ENCODE peak calls at places on chromosomes 2 and 18, in four cellular contexts. V, B, C and I are unnamed samples.

GRCh38 chr2:25279091-25279651 is 62.6 kb downstream of the DNMT3A start:
- DNase-seq in B (no peak), C (no peak), V (no peak), I (peak; percentile 31)

GRCh38 chr2:16409849-16410248 is 255.8 kb downstream of the CYRIA start:
- DNase-seq in C (no peak), B (no peak), V (no peak), I (peak; percentile 1)

GRCh38 chr2:215621389-215621788 is 185.5 kb upstream of the FN1 start:
- DNase-seq in B (no peak), C (no peak), V (no peak), I (peak; percentile 19)

GRCh38 chr18:29226201-29226600 is 1049.3 kb upstream of the CDH2 start:
- DNase-seq in B (no peak), C (no peak), V (no peak), I (peak; percentile 56)

GRCh38 chr2:61834893-61835292 is 19.0 kb downstream of the FAM161A start:
- DNase-seq in V (no peak), C (no peak), B (no peak), I (no peak)

GRCh38 chr2:11871421-11871820 is 125.0 kb downstream of the LPIN1 start:
- DNase-seq in B (no peak), V (no peak), C (no peak), I (no peak)

GRCh38 chr18:48779462-48779861 is 171.3 kb downstream of the SMAD7 start:
- DNase-seq in B (no peak), V (no peak), C (no peak), I (no peak)

GRCh38 chr2:226725096-226725495 is 74.5 kb downstream of the IRS1 start:
- DNase-seq in C (peak; percentile 72), B (no peak), V (no peak), I (no peak)

GRCh38 chr2:163505281-163505680 is 230.5 kb downstream of the FIGN start:
- DNase-seq in B (no peak), V (no peak), C (peak; percentile 11), I (no peak)

GRCh38 chr2:232365621-232366321 is 12.8 kb upstream of the ALPP start:
- DNase-seq in V (no peak), B (peak; percentile 84), C (peak; percentile 59), I (peak; percentile 70)

GRCh38 chr2:202038471-202039277 is 5.0 kb downstream of the FZD7 start:
- DNase-seq in V (no peak), C (peak; percentile 77), B (peak; percentile 77), I (peak; percentile 30)

GRCh38 chr2:82494744-82495143 is 1964.3 kb downstream of the SUCLG1 start:
- DNase-seq in B (no peak), C (no peak), V (no peak), I (no peak)

GRCh38 chr18:58394046-58394445 is 234.8 kb downstream of the ALPK2 start:
- DNase-seq in B (peak; percentile 9), V (no peak), C (no peak), I (no peak)

GRCh38 chr18:55300469-55301195 is 287.4 kb downstream of the TCF4 start:
- DNase-seq in C (no peak), V (peak; percentile 33), B (no peak), I (no peak)
- H2BK12ac ChIP-seq in C (no peak overlapping the region), V (no peak overlapping the region), B (no peak overlapping the region), I (no peak overlapping the region)

GRCh38 chr2:42421601-42422252 is 60.7 kb upstream of the COX7A2L start:
- DNase-seq in C (peak; percentile 30), B (no peak), V (no peak), I (no peak)
- H2BK120ac ChIP-seq in C (no peak overlapping the region), B (no peak overlapping the region), V (no peak overlapping the region), I (no peak overlapping the region)

GRCh38 chr2:208254871-208255556 is at the start of gene IDH1:
- DNase-seq in C (peak; percentile 95), V (peak; percentile 97), B (peak; percentile 96), I (peak; percentile 91)
- H2BK12ac ChIP-seq in C (peak within 1 kb of the TSS; percentile 52), V (no peak within 1 kb of the TSS), B (no peak within 1 kb of the TSS), I (no peak within 1 kb of the TSS)

GRCh38 chr2:48693066-48693465 is 62.5 kb downstream of the LHCGR start:
- DNase-seq in V (no peak), B (no peak), C (peak; percentile 19), I (peak; percentile 57)

GRCh38 chr2:48693645-48694044 is 61.9 kb downstream of the LHCGR start:
- DNase-seq in C (no peak), V (no peak), B (no peak), I (peak; percentile 84)

GRCh38 chr2:48695991-48696390 is 59.5 kb downstream of the LHCGR start:
- DNase-seq in V (no peak), B (no peak), C (no peak), I (no peak)

GRCh38 chr2:48692292-48692691 is 63.2 kb downstream of the LHCGR start:
- DNase-seq in B (no peak), C (no peak), V (no peak), I (no peak)

GRCh38 chr2:48694143-48694542 is 61.4 kb downstream of the LHCGR start:
- DNase-seq in C (peak; percentile 17), B (no peak), V (peak; percentile 14), I (peak; percentile 53)
- H2BK120ac ChIP-seq in C (no peak overlapping the region), B (no peak overlapping the region), V (no peak overlapping the region), I (no peak overlapping the region)

GRCh38 chr2:206256711-206257110 is 17.8 kb upstream of the ZDBF2 start:
- DNase-seq in V (no peak), C (no peak), B (no peak), I (no peak)

GRCh38 chr2:206255003-206255402 is 19.5 kb upstream of the ZDBF2 start:
- DNase-seq in C (no peak), B (peak; percentile 68), V (no peak), I (no peak)

GRCh38 chr2:206250041-206250897 is 24.2 kb upstream of the ZDBF2 start:
- DNase-seq in V (no peak), C (peak; percentile 36), B (peak; percentile 71), I (peak; percentile 88)

GRCh38 chr2:206257345-206257744 is 17.1 kb upstream of the ZDBF2 start:
- DNase-seq in V (no peak), C (no peak), B (no peak), I (no peak)

GRCh38 chr2:206253125-206253787 is 21.2 kb upstream of the ZDBF2 start:
- DNase-seq in B (peak; percentile 52), V (no peak), C (no peak), I (no peak)
- H2BK12ac ChIP-seq in B (no peak overlapping the region), V (no peak overlapping the region), C (no peak overlapping the region), I (no peak overlapping the region)

GRCh38 chr2:238167761-238168160 is 9.0 kb downstream of the ERFE start:
- DNase-seq in B (no peak), V (no peak), C (no peak), I (no peak)
- H2BK120ac ChIP-seq in B (no peak overlapping the region), V (no peak overlapping the region), C (no peak overlapping the region), I (no peak overlapping the region)

DNA sequence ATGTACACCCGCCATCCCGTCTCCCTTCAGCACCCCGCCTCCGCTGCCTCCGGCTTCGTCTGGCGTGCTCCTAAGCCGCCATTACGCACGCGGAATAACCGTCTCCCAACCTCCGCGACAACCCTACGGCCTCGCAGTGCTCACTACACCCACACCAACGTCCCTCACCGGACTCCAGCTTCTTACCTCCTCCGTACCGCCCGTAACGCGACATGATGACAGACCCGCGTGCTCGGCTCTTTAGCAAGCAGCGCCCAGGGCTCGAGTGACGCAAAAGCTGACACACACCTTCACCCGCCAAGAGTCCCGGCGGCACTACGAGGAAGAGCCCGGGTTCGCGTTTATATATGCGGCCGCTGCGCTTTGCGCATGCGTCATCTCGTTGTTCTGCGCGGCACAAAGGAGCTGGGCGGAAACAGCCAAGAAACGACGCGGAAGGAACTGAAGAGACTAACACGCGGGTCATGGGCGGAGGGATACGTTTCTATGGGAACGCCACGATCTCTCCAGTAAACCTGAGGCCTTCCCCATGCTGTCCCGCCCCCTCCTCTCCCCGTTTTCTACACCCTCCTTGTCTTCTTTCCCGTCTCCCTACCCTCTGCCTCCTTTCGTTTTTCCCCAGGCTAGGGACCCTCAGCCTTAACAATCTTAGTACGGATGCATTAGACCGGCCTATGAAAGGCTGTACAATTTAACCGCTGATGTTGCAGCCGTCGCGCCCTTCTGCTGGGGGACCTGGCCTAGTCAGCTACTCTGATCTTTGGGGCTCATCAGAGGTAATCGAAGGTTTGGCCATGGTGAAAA is at the start of gene SRSF7:
- DNase-seq in C (peak; percentile 100), B (peak; percentile 99), V (peak; percentile 99), I (peak; percentile 99)
- H2BK12ac ChIP-seq in C (peak within 1 kb of the TSS; percentile 73), B (no peak within 1 kb of the TSS), V (no peak within 1 kb of the TSS), I (peak within 1 kb of the TSS; percentile 42)

GRCh38 chr2:42566837-42567251 is 1.6 kb upstream of the MTA3 start:
- DNase-seq in B (no peak), C (peak; percentile 16), V (no peak), I (no peak)

GRCh38 chr2:42566006-42566405 is 2.4 kb upstream of the MTA3 start:
- DNase-seq in B (no peak), V (no peak), C (no peak), I (no peak)

GRCh38 chr2:42568431-42569115 is at the start of gene MTA3:
- DNase-seq in V (peak; percentile 70), B (peak; percentile 63), C (peak; percentile 46), I (peak; percentile 58)

GRCh38 chr2:42567806-42568429 is 514 bp upstream of the MTA3 start:
- DNase-seq in B (peak; percentile 83), C (peak; percentile 60), V (peak; percentile 50), I (peak; percentile 35)

DNA sequence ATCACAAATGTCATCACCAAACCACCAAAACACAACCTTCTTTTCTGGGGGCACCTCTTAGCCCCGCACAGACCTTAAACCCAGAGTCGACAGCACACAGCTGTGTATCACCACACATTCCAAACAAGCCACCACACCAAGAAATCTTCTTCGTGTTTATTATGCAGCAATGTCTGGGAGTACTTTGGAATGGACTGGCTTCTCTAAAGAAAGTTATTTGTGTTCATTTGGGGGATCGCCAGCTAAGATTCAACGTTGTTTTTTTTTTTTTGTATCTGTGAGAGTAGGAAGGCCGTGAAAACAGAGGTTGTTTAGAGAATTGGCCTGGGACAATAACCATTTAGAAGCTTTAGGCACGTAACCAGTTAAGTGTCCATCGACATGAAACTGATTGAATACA is 1.0 kb upstream of the MTA3 start:
- DNase-seq in V (no peak), C (peak; percentile 82), B (no peak), I (no peak)
- H2BK120ac ChIP-seq in V (no peak overlapping the region), C (no peak overlapping the region), B (no peak overlapping the region), I (no peak overlapping the region)